ENCODE peak calls at places on chromosomes 12 and 14, in nine cellular contexts. H is M059J; Q is activated CD8-positive, alpha-beta memory T cell treated with anti-CD3 and anti-CD28 coated beads, Interleukin-2, amount 50 U/mL, for 4 hours; E is NCI-H774; V is bronchial epithelial cell; Y is H4; S is NCI-H446 treated with DMSO at 0.1 percent for 48 hours; I is germinal center; A is D721Med. F is an unnamed sample.
A peak's percentile ranks its signal among the peaks of the same experiment; 100 is the strongest.

GRCh38 chr12:109111775-109112491 is 4.5 kb upstream of the ACACB start:
- DNase-seq in S (no peak), Q (peak; percentile 59), I (peak; percentile 56), Y (no peak), A (peak; percentile 36), H (peak; percentile 62), E (peak; percentile 44), V (peak; percentile 38), F (no peak)

GRCh38 chr12:10196210-10196609 is 16.5 kb upstream of the GABARAPL1 start:
- DNase-seq in V (no peak), Y (no peak), H (peak; percentile 36), I (peak; percentile 49), E (no peak), S (no peak), A (no peak), Q (no peak), F (peak; percentile 25)

GRCh38 chr12:43576162-43576561 is 24.2 kb upstream of the ADAMTS20 start:
- DNase-seq in S (no peak), Y (no peak), V (no peak), I (no peak), Q (no peak), H (no peak), A (no peak), E (no peak), F (no peak)

GRCh38 chr12:65684906-65685305 is 139.4 kb upstream of the HMGA2 start:
- DNase-seq in Q (no peak), A (no peak), Y (no peak), I (no peak), E (no peak), S (no peak), H (no peak), V (no peak), F (no peak)

GRCh38 chr12:20420557-20420956 is 52.2 kb downstream of the PDE3A start:
- DNase-seq in H (peak; percentile 25), Q (no peak), V (peak; percentile 31), I (no peak), E (no peak), S (no peak), A (no peak), Y (no peak), F (no peak)

GRCh38 chr14:73237219-73237785 is at the start of gene PAPLN:
- DNase-seq in V (no peak), E (no peak), Y (no peak), A (peak; percentile 16), Q (no peak), H (peak; percentile 65), I (no peak), S (no peak), F (no peak)

GRCh38 chr12:6538420-6539275 is 4.3 kb downstream of the GAPDH start:
- DNase-seq in A (no peak), V (peak; percentile 59), Y (peak; percentile 77), H (peak; percentile 85), S (no peak), E (no peak), I (peak; percentile 8), Q (no peak), F (peak; percentile 57)

GRCh38 chr14:101293609-101294008 is 267.7 kb upstream of the DIO3 start:
- DNase-seq in S (no peak), Q (no peak), E (no peak), I (no peak), Y (no peak), A (no peak), V (no peak), H (no peak), F (no peak)

GRCh38 chr12:55712154-55712553 is 3.7 kb upstream of the BLOC1S1 start:
- DNase-seq in S (peak; percentile 27), V (no peak), Y (no peak), Q (no peak), E (no peak), A (no peak), I (no peak), H (no peak), F (no peak)

GRCh38 chr12:69583203-69583602 is 2.1 kb upstream of the CCT2 start:
- DNase-seq in I (no peak), E (no peak), S (no peak), Y (no peak), H (peak; percentile 42), A (no peak), V (peak; percentile 33), Q (no peak), F (no peak)

GRCh38 chr12:101931498-101932326 is 54.3 kb downstream of the DRAM1 start:
- DNase-seq in A (no peak), V (no peak), E (no peak), I (peak; percentile 49), H (no peak), Q (no peak), S (no peak), Y (no peak), F (peak; percentile 81)

GRCh38 chr12:132238487-132239248 is 90.7 kb downstream of the GALNT9 start:
- DNase-seq in V (no peak), Q (no peak), Y (no peak), A (no peak), I (no peak), E (no peak), H (no peak), S (no peak), F (no peak)

GRCh38 chr12:88986056-88986455 is 366.2 kb downstream of the DUSP6 start:
- DNase-seq in S (no peak), I (no peak), E (no peak), Q (no peak), Y (no peak), V (no peak), H (no peak), A (no peak), F (no peak)

GRCh38 chr14:76509291-76509690 is 133.4 kb downstream of the ESRRB start:
- DNase-seq in V (no peak), I (no peak), E (no peak), Y (no peak), H (no peak), A (no peak), S (no peak), Q (no peak), F (no peak)

GRCh38 chr12:109773384-109774011 is 59.7 kb downstream of the TRPV4 start:
- DNase-seq in Q (no peak), A (no peak), V (peak; percentile 82), H (no peak), Y (no peak), S (no peak), E (no peak), I (no peak), F (no peak)

GRCh38 chr14:81991998-81992397 is 458.3 kb upstream of the SEL1L start:
- DNase-seq in V (peak; percentile 10), S (no peak), E (no peak), Q (no peak), I (no peak), A (no peak), Y (no peak), H (no peak), F (no peak)

GRCh38 chr12:81558031-81558430 is 201.1 kb downstream of the PPFIA2 start:
- DNase-seq in Y (no peak), V (peak; percentile 29), E (no peak), H (no peak), A (no peak), Q (no peak), I (no peak), S (no peak), F (no peak)

F was measured in GM06990.